ENCODE peak calls at places on chromosomes 7 and 10, in six cellular contexts. J, Z, L, U, R and E are unnamed samples.

GRCh38 chr7:22325671-22326070 is 31.3 kb downstream of the RAPGEF5 start:
- DNase-seq in Z (no peak), L (no peak), R (no peak), J (no peak), U (no peak), E (no peak)

GRCh38 chr10:95444792-95445191 is 116.4 kb downstream of the SORBS1 start:
- DNase-seq in R (no peak), U (no peak), J (no peak), L (no peak), Z (no peak), E (no peak)

GRCh38 chr7:32241636-32242035 is 171.4 kb upstream of the PDE1C start:
- DNase-seq in L (no peak), J (no peak), Z (no peak), R (no peak), U (no peak), E (no peak)

GRCh38 chr7:133478591-133479135 is 225.8 kb downstream of the EXOC4 start:
- DNase-seq in U (no peak), J (no peak), Z (no peak), L (no peak), R (no peak), E (no peak)

GRCh38 chr10:520402-520787 is 169.1 kb downstream of the DIP2C start:
- DNase-seq in R (no peak), U (peak), J (peak), Z (no peak), L (peak), E (no peak)

GRCh38 chr10:105837951-105838350 is 1196.9 kb downstream of the SORCS3 start:
- DNase-seq in J (peak), R (no peak), U (no peak), Z (peak), L (no peak), E (peak)

GRCh38 chr7:158829021-158829341 is 328 bp downstream of the ESYT2 start:
- DNase-seq in L (peak), U (no peak), Z (peak), J (peak), R (no peak), E (peak)

GRCh38 chr7:50507898-50508470 is 57.2 kb downstream of the DDC start:
- DNase-seq in Z (no peak), L (no peak), J (no peak), U (no peak), R (no peak), E (no peak)

GRCh38 chr10:504131-504611 is 185.3 kb downstream of the DIP2C start:
- DNase-seq in L (peak), J (no peak), R (no peak), U (no peak), Z (no peak), E (no peak)

GRCh38 chr7:128027485-128027980 is 3.7 kb downstream of the LRRC4 start:
- DNase-seq in Z (no peak), U (no peak), L (no peak), R (no peak), J (no peak), E (no peak)

GRCh38 chr7:152076940-152077933 is 51.8 kb downstream of the GALNT11 start:
- DNase-seq in Z (no peak), L (peak), R (no peak), U (no peak), J (peak), E (no peak)

GRCh38 chr7:133275441-133276105 is 22.7 kb downstream of the EXOC4 start:
- DNase-seq in J (no peak), L (no peak), R (no peak), Z (no peak), U (peak), E (no peak)

GRCh38 chr10:8013011-8013410 is 41.5 kb upstream of the GATA3 start:
- DNase-seq in R (no peak), L (no peak), J (no peak), Z (no peak), U (no peak), E (no peak)

GRCh38 chr10:68239596-68240150 is 7.8 kb upstream of the ATOH7 start:
- DNase-seq in J (peak), Z (no peak), L (no peak), U (no peak), R (no peak), E (no peak)

GRCh38 chr7:155763721-155764431 is 48.4 kb downstream of the SHH start:
- DNase-seq in Z (peak), J (no peak), U (no peak), L (no peak), R (no peak), E (peak)

GRCh38 chr10:11147723-11148122 is 130.1 kb downstream of the CELF2 start:
- DNase-seq in R (no peak), U (no peak), L (no peak), J (no peak), Z (no peak), E (no peak)

GRCh38 chr7:87448427-87448826 is 27.1 kb downstream of the ABCB4 start:
- DNase-seq in J (no peak), R (no peak), L (no peak), Z (no peak), U (no peak), E (no peak)

GRCh38 chr7:3042861-3043489 is 692 bp downstream of the CARD11 start:
- DNase-seq in U (no peak), L (peak), R (no peak), J (peak), Z (peak), E (peak)

GRCh38 chr7:113828581-113828980 is 90.2 kb downstream of the PPP1R3A start:
- DNase-seq in Z (no peak), U (no peak), L (no peak), R (no peak), J (no peak), E (no peak)

GRCh38 chr10:13327516-13327915 is 20.6 kb downstream of the SEPHS1 start:
- DNase-seq in L (no peak), J (no peak), R (no peak), U (no peak), Z (no peak), E (no peak)

GRCh38 chr10:67978749-67979148 is 94.3 kb downstream of the SIRT1 start:
- DNase-seq in U (no peak), R (no peak), Z (no peak), L (no peak), J (no peak), E (no peak)

GRCh38 chr10:11858093-11858492 is 34.9 kb downstream of the PROSER2 start:
- DNase-seq in Z (no peak), J (no peak), L (no peak), R (no peak), U (no peak), E (no peak)

GRCh38 chr7:107958764-107959526 is 44.0 kb downstream of the LAMB1 start:
- DNase-seq in J (peak), R (no peak), U (no peak), L (no peak), Z (no peak), E (no peak)

GRCh38 chr10:118957141-118957825 is 72.2 kb upstream of the NANOS1 start:
- DNase-seq in L (no peak), Z (no peak), R (no peak), U (no peak), J (no peak), E (no peak)

GRCh38 chr7:79386688-79387422 is 66.6 kb downstream of the MAGI2 start:
- DNase-seq in L (no peak), Z (no peak), J (peak), U (no peak), R (no peak), E (no peak)

GRCh38 chr10:131830446-131831130 is 70.2 kb upstream of the PPP2R2D start:
- DNase-seq in L (peak), Z (no peak), J (no peak), R (peak), U (no peak), E (no peak)

GRCh38 chr7:114939484-114940097 is 17.7 kb downstream of the MDFIC start:
- DNase-seq in Z (peak), L (no peak), R (no peak), U (no peak), J (no peak), E (no peak)

GRCh38 chr7:96388166-96388565 is 66.3 kb upstream of the SLC25A13 start:
- DNase-seq in L (no peak), Z (no peak), J (peak), U (no peak), R (no peak), E (no peak)

GRCh38 chr7:108063520-108063933 is 60.6 kb upstream of the LAMB1 start:
- DNase-seq in J (peak), L (no peak), U (no peak), Z (peak), R (no peak), E (peak)

GRCh38 chr7:51226916-51227535 is 89.6 kb downstream of the COBL start:
- DNase-seq in R (no peak), U (no peak), L (no peak), Z (no peak), J (no peak), E (no peak)

GRCh38 chr7:28348631-28349030 is 63.7 kb upstream of the CREB5 start:
- DNase-seq in J (no peak), R (no peak), Z (no peak), L (peak), U (no peak), E (no peak)

GRCh38 chr10:86366033-86366901 is at the start of gene GRID1:
- DNase-seq in J (peak), U (no peak), L (peak), Z (no peak), R (peak), E (peak)

GRCh38 chr10:13829790-13830189 is 243.0 kb downstream of the PRPF18 start:
- DNase-seq in L (no peak), Z (peak), R (no peak), U (no peak), J (no peak), E (no peak)

GRCh38 chr7:92685146-92686042 is 95.2 kb upstream of the FAM133B start:
- DNase-seq in J (no peak), U (no peak), L (no peak), R (no peak), Z (no peak), E (no peak)

GRCh38 chr10:76970795-76971519 is 666.7 kb downstream of the KCNMA1 start:
- DNase-seq in U (no peak), L (no peak), R (no peak), Z (no peak), J (no peak), E (no peak)

GRCh38 chr10:128835361-128835760 is 631.7 kb upstream of the MGMT start:
- DNase-seq in R (no peak), Z (no peak), J (no peak), L (no peak), U (no peak), E (no peak)

GRCh38 chr10:17905491-17905890 is 46.2 kb upstream of the SLC39A12 start:
- DNase-seq in L (no peak), R (no peak), U (no peak), Z (no peak), J (peak), E (no peak)

DNA sequence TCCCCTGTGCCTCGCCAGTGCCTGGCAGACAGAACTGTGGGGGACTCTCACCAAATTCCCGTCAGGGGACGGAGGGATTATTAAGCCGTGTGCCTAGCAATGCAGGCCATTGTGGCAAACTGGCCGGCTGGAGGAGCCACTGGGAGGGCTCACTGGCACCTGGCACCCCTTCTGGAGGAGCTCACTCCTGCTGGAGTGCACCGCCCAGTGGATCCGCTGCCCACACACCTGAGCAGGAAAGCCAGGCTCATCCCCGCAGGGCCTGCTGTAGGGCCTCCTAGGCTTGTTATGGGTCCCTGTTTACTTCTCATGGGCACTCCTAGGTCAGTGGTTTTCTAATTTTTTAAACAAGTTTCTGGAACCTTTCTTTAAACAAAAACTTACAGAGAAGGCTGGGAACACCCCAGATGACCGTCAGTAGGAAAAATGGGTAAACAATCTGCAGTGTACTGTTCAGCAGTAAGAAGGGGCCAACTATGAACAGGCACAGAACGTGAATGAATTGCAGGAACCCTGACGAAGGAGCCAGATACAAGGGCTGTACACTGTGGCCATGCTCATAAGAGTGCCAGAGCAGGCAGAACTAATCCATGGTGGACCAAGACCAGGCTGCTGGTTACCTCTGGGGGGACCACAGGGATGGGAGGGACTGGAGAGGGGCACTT is 64.8 kb downstream of the LANCL2 start:
- DNase-seq in R (no peak), J (no peak), U (no peak), L (no peak), Z (no peak), E (no peak)
- TF ChIP-seq CTCF in R (no peak), J (no peak), U (no peak), L (no peak), Z (no peak), E (no peak)

GRCh38 chr10:98745645-98746044 is 298.9 kb upstream of the HPS1 start:
- DNase-seq in L (no peak), R (no peak), J (no peak), Z (peak), U (no peak), E (no peak)
- TF ChIP-seq CTCF in L (no peak), R (no peak), J (no peak), Z (no peak), U (no peak), E (no peak)

GRCh38 chr7:42237162-42237821 is at the start of gene GLI3:
- DNase-seq in R (peak), J (peak), Z (peak), U (peak), L (peak), E (peak)
- TF ChIP-seq CTCF in R (peak), J (peak), Z (no peak), U (no peak), L (peak), E (no peak)

GRCh38 chr7:97499204-97499603 is 232.7 kb upstream of the TAC1 start:
- DNase-seq in R (no peak), L (no peak), Z (peak), U (no peak), J (peak), E (peak)
- TF ChIP-seq CTCF in R (peak), L (peak), Z (peak), U (no peak), J (peak), E (peak)

GRCh38 chr7:98280791-98281756 is at the start of gene BRI3:
- DNase-seq in Z (peak), J (peak), R (no peak), U (peak), L (peak), E (peak)
- TF ChIP-seq CTCF in Z (no peak), J (no peak), R (no peak), U (no peak), L (no peak), E (no peak)

DNA sequence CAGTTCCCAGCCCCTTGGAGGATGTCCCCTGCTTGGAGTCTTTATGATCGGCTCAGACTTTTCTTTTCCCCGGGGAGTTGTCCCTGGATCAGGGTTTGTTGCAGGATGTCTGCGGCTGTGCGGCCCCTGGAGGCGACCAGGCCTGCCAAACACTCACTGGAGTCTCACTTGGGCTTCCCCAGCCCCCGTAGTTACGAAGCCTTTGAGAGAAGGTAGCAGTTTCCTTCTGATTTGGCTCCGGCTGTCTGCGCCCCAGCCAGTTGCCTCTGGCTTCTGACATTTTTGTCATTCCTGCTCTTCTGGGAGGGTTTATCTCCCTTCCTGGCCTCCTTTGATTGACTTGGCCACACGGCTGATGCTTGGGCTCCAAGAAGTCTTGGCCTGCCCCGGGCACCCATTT is 16.1 kb downstream of the COL26A1 start:
- DNase-seq in R (peak), J (no peak), U (no peak), L (no peak), Z (no peak), E (no peak)
- TF ChIP-seq CTCF in R (peak), J (no peak), U (no peak), L (no peak), Z (no peak), E (no peak)

GRCh38 chr7:98027342-98028033 is 37.5 kb upstream of the OCM2 start:
- DNase-seq in U (no peak), R (no peak), J (no peak), Z (no peak), L (no peak), E (no peak)
- TF ChIP-seq CTCF in U (no peak), R (no peak), J (no peak), Z (no peak), L (no peak), E (no peak)

DNA sequence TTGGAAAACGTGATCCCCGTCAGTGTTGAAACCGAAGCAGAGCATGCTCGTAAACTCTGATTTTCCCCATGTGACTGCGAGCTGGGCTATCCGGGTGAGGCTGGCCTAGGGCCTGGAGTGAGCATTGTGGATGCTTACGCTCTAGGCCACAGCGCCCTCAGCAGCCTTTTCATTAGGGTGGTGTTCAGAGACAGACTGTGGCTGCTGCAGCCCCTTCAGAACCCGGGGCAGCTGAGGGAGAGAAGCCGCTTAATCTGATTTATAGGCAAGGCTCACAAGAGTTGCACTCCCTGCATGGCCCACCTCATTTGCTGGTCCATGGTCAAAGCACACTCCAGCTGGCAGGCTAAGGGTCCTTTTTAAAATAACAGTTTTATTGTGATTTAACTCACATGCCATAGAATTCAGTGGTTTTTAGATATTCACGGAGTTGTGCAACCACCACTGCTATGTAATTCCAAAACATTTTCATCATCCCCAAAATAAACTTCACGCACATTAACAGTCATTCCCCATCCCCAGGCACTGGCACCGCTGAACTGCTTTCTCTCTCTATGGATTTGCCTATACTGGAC is 72.5 kb downstream of the SYPL1 start:
- DNase-seq in L (no peak), U (peak), J (no peak), Z (no peak), R (no peak), E (no peak)
- TF ChIP-seq CTCF in L (no peak), U (no peak), J (no peak), Z (no peak), R (peak), E (no peak)